ENCODE peak calls at places on chromosomes 2 and 18, in five cellular contexts. One of them, this sample, is unnamed.

GRCh38 chr2:228689049-228689448 is 507.6 kb upstream of the SPHKAP start:
- DNase-seq in mesendoderm: peak; percentile 83
- DNase-seq in colonic mucosa: no peak
- DNase-seq in brain microvascular endothelial cell: no peak
- DNase-seq in tibial nerve: no peak
- DNase-seq in this sample: no peak

GRCh38 chr2:171811229-171811628 is 82.8 kb downstream of the SLC25A12 start:
- DNase-seq in tibial nerve: no peak
- DNase-seq in brain microvascular endothelial cell: no peak
- DNase-seq in colonic mucosa: no peak
- DNase-seq in mesendoderm: peak; percentile 29
- DNase-seq in this sample: no peak

GRCh38 chr2:12534646-12535263 is 182.0 kb upstream of the TRIB2 start:
- DNase-seq in brain microvascular endothelial cell: peak; percentile 91
- DNase-seq in mesendoderm: peak; percentile 67
- DNase-seq in tibial nerve: no peak
- DNase-seq in colonic mucosa: no peak
- DNase-seq in this sample: peak; percentile 64

GRCh38 chr2:224565452-224566035 is 19.6 kb downstream of the CUL3 start:
- DNase-seq in colonic mucosa: no peak
- DNase-seq in mesendoderm: no peak
- DNase-seq in brain microvascular endothelial cell: no peak
- DNase-seq in tibial nerve: no peak
- DNase-seq in this sample: no peak

GRCh38 chr2:63622751-63623150 is 34.0 kb downstream of the MDH1 start:
- DNase-seq in tibial nerve: no peak
- DNase-seq in colonic mucosa: no peak
- DNase-seq in brain microvascular endothelial cell: no peak
- DNase-seq in mesendoderm: no peak
- DNase-seq in this sample: no peak

GRCh38 chr2:231646471-231646870 is 53.8 kb downstream of the TEX44 start:
- DNase-seq in tibial nerve: no peak
- DNase-seq in brain microvascular endothelial cell: no peak
- DNase-seq in colonic mucosa: no peak
- DNase-seq in mesendoderm: peak; percentile 62
- DNase-seq in this sample: no peak

GRCh38 chr18:73296686-73297085 is 428.9 kb upstream of the NETO1 start:
- DNase-seq in mesendoderm: no peak
- DNase-seq in brain microvascular endothelial cell: no peak
- DNase-seq in tibial nerve: no peak
- DNase-seq in colonic mucosa: no peak
- DNase-seq in this sample: no peak

GRCh38 chr2:107809835-107810234 is 16.9 kb upstream of the RGPD4 start:
- DNase-seq in colonic mucosa: no peak
- DNase-seq in brain microvascular endothelial cell: no peak
- DNase-seq in mesendoderm: no peak
- DNase-seq in tibial nerve: no peak
- DNase-seq in this sample: no peak

GRCh38 chr2:126882181-126882580 is 16.5 kb upstream of the TEX51 start:
- DNase-seq in brain microvascular endothelial cell: no peak
- DNase-seq in colonic mucosa: no peak
- DNase-seq in tibial nerve: no peak
- DNase-seq in mesendoderm: no peak
- DNase-seq in this sample: no peak

GRCh38 chr18:22169889-22170420 is 566 bp downstream of the GATA6 start:
- DNase-seq in tibial nerve: no peak
- DNase-seq in mesendoderm: peak; percentile 92
- DNase-seq in colonic mucosa: no peak
- DNase-seq in brain microvascular endothelial cell: no peak
- DNase-seq in this sample: no peak

GRCh38 chr2:240329116-240329665 is 106.3 kb upstream of the GPC1 start:
- DNase-seq in tibial nerve: no peak
- DNase-seq in brain microvascular endothelial cell: no peak
- DNase-seq in colonic mucosa: no peak
- DNase-seq in mesendoderm: no peak
- DNase-seq in this sample: no peak

GRCh38 chr2:160194351-160194750 is 5.7 kb downstream of the ITGB6 start:
- DNase-seq in mesendoderm: no peak
- DNase-seq in tibial nerve: no peak
- DNase-seq in colonic mucosa: no peak
- DNase-seq in brain microvascular endothelial cell: no peak
- DNase-seq in this sample: no peak

GRCh38 chr18:4931209-4931608 is 265.8 kb downstream of the AKAIN1 start:
- DNase-seq in mesendoderm: no peak
- DNase-seq in tibial nerve: no peak
- DNase-seq in brain microvascular endothelial cell: no peak
- DNase-seq in colonic mucosa: no peak
- DNase-seq in this sample: no peak

GRCh38 chr18:13562494-13563029 is 163.8 kb downstream of the FAM210A start:
- DNase-seq in brain microvascular endothelial cell: no peak
- DNase-seq in tibial nerve: no peak
- DNase-seq in colonic mucosa: no peak
- DNase-seq in mesendoderm: no peak
- DNase-seq in this sample: no peak

GRCh38 chr18:58808349-58808748 is 56.3 kb upstream of the ZNF532 start:
- DNase-seq in tibial nerve: no peak
- DNase-seq in colonic mucosa: no peak
- DNase-seq in brain microvascular endothelial cell: no peak
- DNase-seq in mesendoderm: no peak
- DNase-seq in this sample: no peak

GRCh38 chr2:23399674-23400261 is 14.8 kb downstream of the KLHL29 start:
- DNase-seq in mesendoderm: no peak
- DNase-seq in brain microvascular endothelial cell: no peak
- DNase-seq in tibial nerve: no peak
- DNase-seq in colonic mucosa: no peak
- DNase-seq in this sample: no peak

GRCh38 chr2:180647651-180648050 is 332.8 kb upstream of the UBE2E3 start:
- DNase-seq in colonic mucosa: no peak
- DNase-seq in mesendoderm: no peak
- DNase-seq in brain microvascular endothelial cell: no peak
- DNase-seq in tibial nerve: no peak
- DNase-seq in this sample: no peak

GRCh38 chr2:118403658-118404451 is 315.6 kb downstream of the INSIG2 start:
- DNase-seq in tibial nerve: no peak
- DNase-seq in colonic mucosa: no peak
- DNase-seq in mesendoderm: no peak
- DNase-seq in brain microvascular endothelial cell: no peak
- DNase-seq in this sample: no peak

GRCh38 chr2:238031749-238032148 is 29.1 kb upstream of the SCLY start:
- DNase-seq in tibial nerve: no peak
- DNase-seq in colonic mucosa: no peak
- DNase-seq in brain microvascular endothelial cell: no peak
- DNase-seq in mesendoderm: no peak
- DNase-seq in this sample: no peak

GRCh38 chr2:128520787-128521186 is 202.1 kb upstream of the HS6ST1 start:
- DNase-seq in tibial nerve: no peak
- DNase-seq in colonic mucosa: no peak
- DNase-seq in brain microvascular endothelial cell: peak; percentile 13
- DNase-seq in mesendoderm: no peak
- DNase-seq in this sample: no peak

GRCh38 chr2:222290691-222291484 is 7.9 kb downstream of the PAX3 start:
- DNase-seq in brain microvascular endothelial cell: no peak
- DNase-seq in colonic mucosa: no peak
- DNase-seq in mesendoderm: peak; percentile 96
- DNase-seq in tibial nerve: no peak
- DNase-seq in this sample: no peak

GRCh38 chr2:216064014-216064630 is 17.5 kb downstream of the PECR start:
- DNase-seq in tibial nerve: no peak
- DNase-seq in mesendoderm: peak; percentile 37
- DNase-seq in colonic mucosa: no peak
- DNase-seq in brain microvascular endothelial cell: no peak
- DNase-seq in this sample: no peak

GRCh38 chr2:188475945-188476344 is 184.3 kb downstream of the GULP1 start:
- DNase-seq in mesendoderm: no peak
- DNase-seq in tibial nerve: no peak
- DNase-seq in colonic mucosa: no peak
- DNase-seq in brain microvascular endothelial cell: peak; percentile 47
- DNase-seq in this sample: no peak

GRCh38 chr18:1983746-1984515 is 587.4 kb downstream of the METTL4 start:
- DNase-seq in brain microvascular endothelial cell: no peak
- DNase-seq in mesendoderm: no peak
- DNase-seq in colonic mucosa: no peak
- DNase-seq in tibial nerve: no peak
- DNase-seq in this sample: no peak

GRCh38 chr2:56009758-56010534 is 86.4 kb upstream of the EFEMP1 start:
- DNase-seq in colonic mucosa: no peak
- DNase-seq in brain microvascular endothelial cell: peak; percentile 38
- DNase-seq in mesendoderm: peak; percentile 29
- DNase-seq in tibial nerve: no peak
- DNase-seq in this sample: no peak

GRCh38 chr2:95379616-95379925 is 22.9 kb upstream of the FAHD2A start:
- DNase-seq in mesendoderm: no peak
- DNase-seq in colonic mucosa: no peak
- DNase-seq in brain microvascular endothelial cell: no peak
- DNase-seq in tibial nerve: no peak
- DNase-seq in this sample: no peak
- H3K27ac ChIP-seq in mesendoderm: no peak overlapping the region
- H3K27ac ChIP-seq in colonic mucosa: no peak overlapping the region
- H3K27ac ChIP-seq in brain microvascular endothelial cell: no peak overlapping the region
- H3K27ac ChIP-seq in tibial nerve: no peak overlapping the region
- H3K27ac ChIP-seq in this sample: no peak overlapping the region

DNA sequence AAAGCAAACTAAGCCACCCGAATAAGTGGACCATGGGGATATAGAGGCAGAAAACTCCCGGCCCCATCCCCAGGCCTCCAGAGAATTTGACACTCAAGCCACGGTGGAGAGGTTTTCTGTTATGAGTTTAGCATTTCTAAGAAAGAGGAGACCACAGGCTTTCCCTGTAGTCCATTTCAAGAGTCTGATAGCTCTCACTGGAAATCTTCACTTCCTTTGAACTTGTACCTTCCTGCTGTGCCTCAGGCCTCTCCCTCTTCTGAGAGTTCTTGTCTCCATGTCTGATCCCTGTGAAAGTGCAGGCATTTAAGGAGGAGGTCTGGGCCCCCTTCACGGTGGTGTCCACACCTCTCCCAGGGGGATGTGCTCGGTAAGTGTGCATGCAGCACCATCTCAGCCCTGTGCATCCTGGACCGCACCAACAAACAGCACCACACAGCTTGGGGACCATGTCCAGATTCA is 113.7 kb downstream of the BCL2 start:
- DNase-seq in colonic mucosa: no peak
- DNase-seq in tibial nerve: no peak
- DNase-seq in brain microvascular endothelial cell: no peak
- DNase-seq in mesendoderm: no peak
- DNase-seq in this sample: no peak
- H3K27ac ChIP-seq in colonic mucosa: no peak overlapping the region
- H3K27ac ChIP-seq in tibial nerve: no peak overlapping the region
- H3K27ac ChIP-seq in brain microvascular endothelial cell: no peak overlapping the region
- H3K27ac ChIP-seq in mesendoderm: no peak overlapping the region
- H3K27ac ChIP-seq in this sample: no peak overlapping the region

GRCh38 chr2:10576456-10576855 is 113.3 kb downstream of the NOL10 start:
- DNase-seq in tibial nerve: no peak
- DNase-seq in colonic mucosa: no peak
- DNase-seq in brain microvascular endothelial cell: no peak
- DNase-seq in mesendoderm: no peak
- DNase-seq in this sample: no peak
- H3K27ac ChIP-seq in tibial nerve: no peak overlapping the region
- H3K27ac ChIP-seq in colonic mucosa: no peak overlapping the region
- H3K27ac ChIP-seq in brain microvascular endothelial cell: peak overlapping the region; percentile 5
- H3K27ac ChIP-seq in mesendoderm: no peak overlapping the region
- H3K27ac ChIP-seq in this sample: peak overlapping the region; percentile 91

DNA sequence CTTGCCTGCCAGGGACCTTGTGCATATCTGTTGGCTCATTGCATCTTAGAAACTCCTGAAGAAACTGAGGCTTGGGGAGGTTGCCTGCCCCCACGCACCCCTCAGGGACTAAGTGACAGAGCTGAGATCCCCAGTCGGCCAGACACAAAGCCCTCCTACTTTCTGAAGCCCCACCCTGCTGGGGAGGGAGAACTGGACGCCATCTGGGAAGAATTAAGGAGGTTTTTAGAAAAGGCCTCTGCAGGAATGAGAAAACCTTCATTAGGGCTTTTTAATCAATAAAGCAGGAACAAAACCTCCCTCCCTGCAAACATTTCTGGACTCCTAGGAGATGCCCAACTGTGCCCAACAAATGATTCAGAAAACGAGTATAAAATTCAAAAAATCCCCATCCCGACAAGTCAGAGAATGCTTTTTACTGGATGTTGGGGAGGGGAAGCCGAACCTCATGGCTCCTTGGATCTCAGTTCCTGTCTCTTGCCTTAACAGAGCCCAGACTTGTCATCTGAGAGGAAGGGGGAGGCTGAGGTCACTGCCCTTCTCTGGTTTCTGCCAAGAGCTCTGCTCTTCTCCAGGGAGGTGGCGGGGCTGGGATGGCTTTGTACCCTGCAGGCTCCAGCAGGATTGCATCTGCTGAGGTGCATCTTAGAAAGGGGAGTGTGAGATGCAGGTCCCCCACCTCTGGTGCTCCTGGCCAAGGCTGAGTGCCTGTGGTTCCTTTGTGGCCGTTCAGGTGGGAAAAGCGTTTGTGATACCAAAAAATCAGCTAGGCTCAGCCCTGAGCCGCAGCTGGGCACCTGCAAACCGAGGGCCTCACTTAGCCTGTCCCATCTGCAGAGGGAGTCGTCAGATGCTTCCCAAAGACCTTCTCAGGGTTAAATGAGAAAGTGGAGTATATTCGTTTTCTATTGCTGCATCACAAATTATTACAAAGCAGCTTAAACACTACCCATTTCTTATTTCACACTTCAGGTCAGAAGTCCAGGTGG is 142.4 kb downstream of the ZFP36L2 start:
- DNase-seq in brain microvascular endothelial cell: no peak
- DNase-seq in mesendoderm: peak; percentile 87
- DNase-seq in colonic mucosa: no peak
- DNase-seq in tibial nerve: no peak
- DNase-seq in this sample: peak; percentile 60
- H3K27ac ChIP-seq in brain microvascular endothelial cell: peak overlapping the region; percentile 73
- H3K27ac ChIP-seq in mesendoderm: no peak overlapping the region
- H3K27ac ChIP-seq in colonic mucosa: peak overlapping the region; percentile 73
- H3K27ac ChIP-seq in tibial nerve: peak overlapping the region; percentile 81
- H3K27ac ChIP-seq in this sample: peak overlapping the region; percentile 99

GRCh38 chr2:47525167-47525566 is 122.2 kb downstream of the MSH2 start:
- DNase-seq in colonic mucosa: no peak
- DNase-seq in tibial nerve: no peak
- DNase-seq in brain microvascular endothelial cell: no peak
- DNase-seq in mesendoderm: no peak
- DNase-seq in this sample: no peak
- H3K27ac ChIP-seq in colonic mucosa: no peak overlapping the region
- H3K27ac ChIP-seq in tibial nerve: no peak overlapping the region
- H3K27ac ChIP-seq in brain microvascular endothelial cell: no peak overlapping the region
- H3K27ac ChIP-seq in mesendoderm: no peak overlapping the region
- H3K27ac ChIP-seq in this sample: no peak overlapping the region

GRCh38 chr2:151729837-151730236 is 4.4 kb downstream of the NEB start:
- DNase-seq in mesendoderm: no peak
- DNase-seq in tibial nerve: no peak
- DNase-seq in brain microvascular endothelial cell: no peak
- DNase-seq in colonic mucosa: no peak
- DNase-seq in this sample: no peak
- H3K27ac ChIP-seq in mesendoderm: no peak overlapping the region
- H3K27ac ChIP-seq in tibial nerve: no peak overlapping the region
- H3K27ac ChIP-seq in brain microvascular endothelial cell: no peak overlapping the region
- H3K27ac ChIP-seq in colonic mucosa: no peak overlapping the region
- H3K27ac ChIP-seq in this sample: peak overlapping the region; percentile 38

This sample was measured in epithelial cell of prostate.